ENCODE peak calls at places on chromosomes 2 and 18, in four cellular contexts. One of them, this sample, is unnamed.

GRCh38 chr2:239610457-239611221 is 209.8 kb upstream of the HDAC4 start:
- DNase-seq in GM12891: no peak
- DNase-seq in K562: no peak
- DNase-seq in H1: no peak
- DNase-seq in this sample: no peak

GRCh38 chr2:220181158-220181557 is 553.7 kb downstream of the SLC4A3 start:
- DNase-seq in GM12891: no peak
- DNase-seq in K562: no peak
- DNase-seq in H1: no peak
- DNase-seq in this sample: no peak

GRCh38 chr2:95331606-95332005 is 34.5 kb downstream of the KCNIP3 start:
- DNase-seq in GM12891: no peak
- DNase-seq in K562: no peak
- DNase-seq in H1: no peak
- DNase-seq in this sample: no peak

GRCh38 chr2:16962459-16962858 is 296.8 kb upstream of the CYRIA start:
- DNase-seq in GM12891: no peak
- DNase-seq in K562: no peak
- DNase-seq in H1: no peak
- DNase-seq in this sample: no peak

GRCh38 chr2:24909555-24910177 is 10.4 kb downstream of the ADCY3 start:
- DNase-seq in GM12891: no peak
- DNase-seq in K562: no peak
- DNase-seq in H1: no peak
- DNase-seq in this sample: no peak

GRCh38 chr18:13222371-13223281 is 4.1 kb downstream of the LDLRAD4 start:
- DNase-seq in GM12891: no peak
- DNase-seq in K562: no peak
- DNase-seq in H1: no peak
- DNase-seq in this sample: no peak

GRCh38 chr2:120879401-120880295 is 144.0 kb downstream of the GLI2 start:
- DNase-seq in GM12891: no peak
- DNase-seq in K562: no peak
- DNase-seq in H1: no peak
- DNase-seq in this sample: no peak

GRCh38 chr2:69310267-69310666 is 76.8 kb downstream of the GFPT1 start:
- DNase-seq in GM12891: no peak
- DNase-seq in K562: no peak
- DNase-seq in H1: no peak
- DNase-seq in this sample: no peak

GRCh38 chr2:97645112-97645699 is 656 bp upstream of the COX5B start:
- DNase-seq in GM12891: no peak
- DNase-seq in K562: peak
- DNase-seq in H1: no peak
- DNase-seq in this sample: no peak

GRCh38 chr18:47997338-47997780 is 66.9 kb upstream of the SMAD2 start:
- DNase-seq in GM12891: no peak
- DNase-seq in K562: peak
- DNase-seq in H1: peak
- DNase-seq in this sample: no peak
- TF ChIP-seq TAF1 in GM12891: no peak
- TF ChIP-seq TAF1 in K562: no peak
- TF ChIP-seq TAF1 in H1: no peak
- TF ChIP-seq TAF1 in this sample: no peak

DNA sequence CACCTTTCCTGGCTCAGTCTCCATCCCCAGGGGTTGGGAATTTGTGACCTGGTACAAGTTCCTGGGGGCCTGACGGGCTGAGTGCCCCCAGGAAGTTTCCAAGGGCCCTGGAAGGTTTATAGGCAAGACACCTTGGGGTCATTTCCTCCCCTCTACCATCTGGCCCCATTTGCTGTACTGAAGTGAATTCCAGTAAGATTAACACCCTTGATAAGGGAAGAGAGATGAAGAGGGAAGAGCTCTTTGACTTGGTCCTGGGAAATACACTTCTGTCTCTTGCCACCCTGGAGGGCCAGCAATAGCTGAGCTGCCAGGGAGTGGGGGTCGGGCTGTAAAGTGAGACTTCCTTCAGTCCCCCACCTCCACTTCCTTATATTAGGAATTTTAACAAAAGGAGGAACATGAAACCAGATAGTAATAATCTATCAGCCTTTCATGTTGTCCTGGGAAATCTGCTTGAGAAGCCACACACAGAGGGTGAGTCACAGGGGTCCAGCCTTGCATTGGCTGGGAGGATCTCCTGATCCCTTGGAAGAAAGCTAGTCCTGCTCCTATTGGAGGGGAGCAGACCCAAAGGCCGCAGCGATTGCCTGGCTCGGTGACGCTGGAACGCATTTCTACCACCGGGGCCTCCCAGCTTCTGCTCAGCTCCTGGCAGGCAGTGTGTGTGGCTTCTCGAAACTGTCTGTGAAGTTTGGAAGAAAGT is 87.4 kb downstream of the ACAA2 start:
- DNase-seq in GM12891: no peak
- DNase-seq in K562: peak
- DNase-seq in H1: peak
- DNase-seq in this sample: no peak
- TF ChIP-seq TAF1 in GM12891: no peak
- TF ChIP-seq TAF1 in K562: no peak
- TF ChIP-seq TAF1 in H1: peak
- TF ChIP-seq TAF1 in this sample: no peak

DNA sequence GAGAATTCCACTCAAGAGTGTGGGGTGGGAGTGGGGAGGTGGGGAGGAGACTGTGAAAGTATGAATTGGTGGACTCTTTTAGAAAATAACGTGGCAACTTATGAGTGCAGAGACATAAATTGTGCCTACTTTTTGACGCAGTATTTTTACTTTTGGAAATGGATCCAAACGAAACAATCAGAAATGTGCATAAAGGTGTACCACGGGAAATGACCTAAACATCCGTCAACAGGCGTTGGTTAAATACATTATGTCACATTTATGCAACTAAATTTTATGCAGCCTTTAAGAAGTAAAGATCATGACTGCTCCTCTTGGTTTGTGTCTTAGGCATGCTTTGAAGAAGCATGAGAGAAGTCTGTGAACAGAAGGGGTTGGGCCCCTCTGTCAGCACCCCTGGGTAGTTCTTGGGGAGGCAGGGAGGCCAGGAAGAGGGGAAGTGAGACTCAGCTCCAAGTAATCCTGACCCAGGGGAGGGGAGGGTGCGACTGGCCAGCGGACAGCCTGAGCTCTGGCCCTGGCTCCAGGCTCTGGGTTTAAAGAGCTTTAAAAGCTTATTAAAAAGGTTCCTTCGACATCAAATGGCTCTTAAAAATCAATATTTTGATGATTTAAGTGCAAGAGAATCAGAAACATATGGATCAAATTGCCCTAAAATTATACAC is 126.4 kb upstream of the HAAO start:
- DNase-seq in GM12891: no peak
- DNase-seq in K562: no peak
- DNase-seq in H1: no peak
- DNase-seq in this sample: no peak
- TF ChIP-seq TAF1 in GM12891: no peak
- TF ChIP-seq TAF1 in K562: no peak
- TF ChIP-seq TAF1 in H1: no peak
- TF ChIP-seq TAF1 in this sample: no peak

GRCh38 chr2:2057125-2057721 is 273.9 kb downstream of the MYT1L start:
- DNase-seq in GM12891: no peak
- DNase-seq in K562: peak
- DNase-seq in H1: no peak
- DNase-seq in this sample: no peak
- TF ChIP-seq TAF1 in GM12891: no peak
- TF ChIP-seq TAF1 in K562: no peak
- TF ChIP-seq TAF1 in H1: no peak
- TF ChIP-seq TAF1 in this sample: no peak

GRCh38 chr2:222904557-222905258 is 43.9 kb downstream of the ACSL3 start:
- DNase-seq in GM12891: no peak
- DNase-seq in K562: no peak
- DNase-seq in H1: no peak
- DNase-seq in this sample: no peak
- TF ChIP-seq TAF1 in GM12891: no peak
- TF ChIP-seq TAF1 in K562: no peak
- TF ChIP-seq TAF1 in H1: no peak
- TF ChIP-seq TAF1 in this sample: no peak

GRCh38 chr18:63322908-63323634 is 3.5 kb upstream of the BCL2 start:
- DNase-seq in GM12891: no peak
- DNase-seq in K562: peak
- DNase-seq in H1: no peak
- DNase-seq in this sample: no peak
- TF ChIP-seq TAF1 in GM12891: no peak
- TF ChIP-seq TAF1 in K562: no peak
- TF ChIP-seq TAF1 in H1: no peak
- TF ChIP-seq TAF1 in this sample: no peak

GRCh38 chr18:31042391-31043181 is at the start of gene DSC3:
- DNase-seq in GM12891: no peak
- DNase-seq in K562: no peak
- DNase-seq in H1: no peak
- DNase-seq in this sample: no peak
- TF ChIP-seq TAF1 in GM12891: no peak
- TF ChIP-seq TAF1 in K562: no peak
- TF ChIP-seq TAF1 in H1: peak
- TF ChIP-seq TAF1 in this sample: no peak

This sample was measured in GM12892.